ENCODE peak calls at places on chromosome 3, in four cellular contexts. One of them, this sample, is unnamed. For H3K27me3 and H3K36me3, the result is how much of the 10 kb centered on the place peaks cover.

GRCh38 chr3:15331606-15332404 is 581 bp downstream of the SH3BP5 start:
- DNase-seq in testis: peak
- DNase-seq in transverse colon: peak
- DNase-seq in BJ: no peak
- DNase-seq in this sample: no peak

GRCh38 chr3:129001817-129002572 is 891 bp downstream of the EFCC1 start:
- DNase-seq in transverse colon: no peak
- DNase-seq in BJ: no peak
- DNase-seq in testis: no peak
- DNase-seq in this sample: no peak

GRCh38 chr3:149592758-149593240 is 65.0 kb downstream of the WWTR1 start:
- DNase-seq in BJ: no peak
- DNase-seq in transverse colon: no peak
- DNase-seq in testis: peak
- DNase-seq in this sample: no peak

GRCh38 chr3:169218314-169218983 is 445.1 kb downstream of the MECOM start:
- DNase-seq in testis: peak
- DNase-seq in transverse colon: peak
- DNase-seq in BJ: no peak
- DNase-seq in this sample: peak

GRCh38 chr3:124246949-124247348 is 255.0 kb upstream of the ROPN1 start:
- DNase-seq in testis: peak
- DNase-seq in transverse colon: peak
- DNase-seq in BJ: no peak
- DNase-seq in this sample: peak

GRCh38 chr3:151169700-151170224 is 33.3 kb downstream of the GPR171 start:
- DNase-seq in testis: peak
- DNase-seq in transverse colon: peak
- DNase-seq in BJ: no peak
- DNase-seq in this sample: no peak

GRCh38 chr3:155387571-155387970 is 94.1 kb upstream of the STRIT1 start:
- DNase-seq in testis: no peak
- DNase-seq in BJ: no peak
- DNase-seq in transverse colon: no peak
- DNase-seq in this sample: no peak

GRCh38 chr3:23884481-23884880 is 32.3 kb downstream of the NKIRAS1 start:
- DNase-seq in testis: no peak
- DNase-seq in BJ: no peak
- DNase-seq in transverse colon: no peak
- DNase-seq in this sample: no peak

GRCh38 chr3:38713121-38713520 is 63.6 kb upstream of the SCN5A start:
- DNase-seq in transverse colon: no peak
- DNase-seq in BJ: no peak
- DNase-seq in testis: no peak
- DNase-seq in this sample: no peak

GRCh38 chr3:10263549-10264363 is 15.5 kb downstream of the TATDN2 start:
- DNase-seq in BJ: no peak
- DNase-seq in testis: peak
- DNase-seq in transverse colon: peak
- DNase-seq in this sample: no peak

GRCh38 chr3:133659806-133660205 is 1.9 kb downstream of the TOPBP1 start:
- DNase-seq in BJ: no peak
- DNase-seq in transverse colon: no peak
- DNase-seq in testis: no peak
- DNase-seq in this sample: no peak

GRCh38 chr3:146903927-146904326 is 298.8 kb upstream of the PLSCR5 start:
- DNase-seq in transverse colon: no peak
- DNase-seq in BJ: no peak
- DNase-seq in testis: peak
- DNase-seq in this sample: no peak

GRCh38 chr3:48560648-48561018 is 2.9 kb downstream of the UCN2 start:
- DNase-seq in BJ: no peak
- DNase-seq in testis: peak
- DNase-seq in transverse colon: no peak
- DNase-seq in this sample: no peak

GRCh38 chr3:48361928-48362327 is 10.1 kb upstream of the FBXW12 start:
- DNase-seq in testis: no peak
- DNase-seq in BJ: no peak
- DNase-seq in transverse colon: no peak
- DNase-seq in this sample: no peak

GRCh38 chr3:115436767-115437301 is 186.5 kb upstream of the GAP43 start:
- DNase-seq in BJ: peak
- DNase-seq in transverse colon: no peak
- DNase-seq in testis: no peak
- DNase-seq in this sample: no peak

GRCh38 chr3:88610820-88611219 is 461.1 kb downstream of the C3orf38 start:
- DNase-seq in testis: no peak
- DNase-seq in BJ: no peak
- DNase-seq in transverse colon: no peak
- DNase-seq in this sample: no peak

GRCh38 chr3:45104715-45105711 is 41.2 kb downstream of the CDCP1 start:
- DNase-seq in BJ: no peak
- DNase-seq in testis: no peak
- DNase-seq in transverse colon: no peak
- DNase-seq in this sample: no peak

GRCh38 chr3:100717637-100718487 is 8.6 kb downstream of the TFG start:
- DNase-seq in BJ: no peak
- DNase-seq in testis: no peak
- DNase-seq in transverse colon: no peak
- DNase-seq in this sample: no peak

GRCh38 chr3:9787714-9788113 is 4.6 kb downstream of the TADA3 start:
- DNase-seq in BJ: no peak
- DNase-seq in testis: no peak
- DNase-seq in transverse colon: no peak
- DNase-seq in this sample: no peak

GRCh38 chr3:30986551-30986950 is 92.1 kb upstream of the GADL1 start:
- DNase-seq in transverse colon: no peak
- DNase-seq in BJ: no peak
- DNase-seq in testis: no peak
- DNase-seq in this sample: no peak

GRCh38 chr3:123781138-123781537 is 103.0 kb downstream of the MYLK start:
- DNase-seq in transverse colon: no peak
- DNase-seq in BJ: no peak
- DNase-seq in testis: no peak
- DNase-seq in this sample: no peak

GRCh38 chr3:57952208-57952631 is 56.0 kb upstream of the FLNB start:
- DNase-seq in transverse colon: no peak
- DNase-seq in testis: peak
- DNase-seq in BJ: no peak
- DNase-seq in this sample: no peak

GRCh38 chr3:50600141-50600753 is 11.3 kb downstream of the CISH start:
- DNase-seq in BJ: no peak
- DNase-seq in transverse colon: no peak
- DNase-seq in testis: no peak
- DNase-seq in this sample: no peak

GRCh38 chr3:40196966-40197365 is 112.5 kb upstream of the EIF1B start:
- DNase-seq in transverse colon: no peak
- DNase-seq in BJ: no peak
- DNase-seq in testis: no peak
- DNase-seq in this sample: no peak

GRCh38 chr3:147582642-147583041 is 173.5 kb downstream of the ZIC1 start:
- DNase-seq in testis: no peak
- DNase-seq in BJ: no peak
- DNase-seq in transverse colon: no peak
- DNase-seq in this sample: no peak

DNA sequence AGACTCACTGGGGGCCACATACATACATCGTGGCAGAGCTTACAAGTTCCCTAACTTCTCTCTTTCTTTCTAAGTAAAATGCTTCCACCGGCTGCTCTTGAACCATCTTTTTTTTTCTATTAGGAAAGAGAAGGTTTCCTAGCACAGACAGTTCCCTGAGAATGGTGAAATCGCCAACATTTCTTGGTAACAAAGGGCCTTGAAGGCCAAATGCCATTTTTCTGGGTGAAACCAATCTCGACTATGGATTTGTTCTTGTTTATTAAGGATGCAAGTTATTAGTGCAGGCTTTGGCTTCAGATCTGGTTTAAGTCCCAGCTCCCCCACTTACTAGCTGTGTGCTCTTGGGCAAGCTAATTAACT is 3.0 kb downstream of the LMCD1 start:
- DNase-seq in testis: no peak
- DNase-seq in transverse colon: no peak
- DNase-seq in BJ: no peak
- DNase-seq in this sample: no peak
- H3K4me3 ChIP-seq in testis: no peak
- H3K4me3 ChIP-seq in transverse colon: no peak
- H3K4me3 ChIP-seq in BJ: peak
- H3K4me3 ChIP-seq in this sample: no peak

GRCh38 chr3:43996379-43997301 is 245.0 kb upstream of the TOPAZ1 start:
- DNase-seq in transverse colon: no peak
- DNase-seq in testis: no peak
- DNase-seq in BJ: no peak
- DNase-seq in this sample: no peak

GRCh38 chr3:43998374-43998840 is 243.3 kb upstream of the TOPAZ1 start:
- DNase-seq in transverse colon: no peak
- DNase-seq in BJ: no peak
- DNase-seq in testis: no peak
- DNase-seq in this sample: no peak

GRCh38 chr3:43998841-43999805 is 242.6 kb upstream of the TOPAZ1 start:
- DNase-seq in transverse colon: no peak
- DNase-seq in testis: peak
- DNase-seq in BJ: no peak
- DNase-seq in this sample: no peak

GRCh38 chr3:43995929-43996378 is 245.7 kb upstream of the TOPAZ1 start:
- DNase-seq in transverse colon: no peak
- DNase-seq in BJ: no peak
- DNase-seq in testis: no peak
- DNase-seq in this sample: no peak

GRCh38 chr3:43997788-43998373 is 243.8 kb upstream of the TOPAZ1 start:
- DNase-seq in testis: no peak
- DNase-seq in BJ: no peak
- DNase-seq in transverse colon: no peak
- DNase-seq in this sample: no peak
- H3K27me3 ChIP-seq in testis: under half
- H3K27me3 ChIP-seq in BJ: under half
- H3K27me3 ChIP-seq in transverse colon: half or more
- H3K27me3 ChIP-seq in this sample: half or more

GRCh38 chr3:111923821-111924220 is 55.0 kb upstream of the ABHD10 start:
- DNase-seq in BJ: no peak
- DNase-seq in transverse colon: no peak
- DNase-seq in testis: no peak
- DNase-seq in this sample: no peak
- H3K36me3 ChIP-seq in BJ: under half
- H3K36me3 ChIP-seq in transverse colon: under half
- H3K36me3 ChIP-seq in testis: under half
- H3K36me3 ChIP-seq in this sample: under half

GRCh38 chr3:65483475-65483874 is 555.2 kb downstream of the MAGI1 start:
- DNase-seq in BJ: no peak
- DNase-seq in testis: peak
- DNase-seq in transverse colon: peak
- DNase-seq in this sample: peak
- H3K4me3 ChIP-seq in BJ: no peak
- H3K4me3 ChIP-seq in testis: no peak
- H3K4me3 ChIP-seq in transverse colon: no peak
- H3K4me3 ChIP-seq in this sample: no peak

DNA sequence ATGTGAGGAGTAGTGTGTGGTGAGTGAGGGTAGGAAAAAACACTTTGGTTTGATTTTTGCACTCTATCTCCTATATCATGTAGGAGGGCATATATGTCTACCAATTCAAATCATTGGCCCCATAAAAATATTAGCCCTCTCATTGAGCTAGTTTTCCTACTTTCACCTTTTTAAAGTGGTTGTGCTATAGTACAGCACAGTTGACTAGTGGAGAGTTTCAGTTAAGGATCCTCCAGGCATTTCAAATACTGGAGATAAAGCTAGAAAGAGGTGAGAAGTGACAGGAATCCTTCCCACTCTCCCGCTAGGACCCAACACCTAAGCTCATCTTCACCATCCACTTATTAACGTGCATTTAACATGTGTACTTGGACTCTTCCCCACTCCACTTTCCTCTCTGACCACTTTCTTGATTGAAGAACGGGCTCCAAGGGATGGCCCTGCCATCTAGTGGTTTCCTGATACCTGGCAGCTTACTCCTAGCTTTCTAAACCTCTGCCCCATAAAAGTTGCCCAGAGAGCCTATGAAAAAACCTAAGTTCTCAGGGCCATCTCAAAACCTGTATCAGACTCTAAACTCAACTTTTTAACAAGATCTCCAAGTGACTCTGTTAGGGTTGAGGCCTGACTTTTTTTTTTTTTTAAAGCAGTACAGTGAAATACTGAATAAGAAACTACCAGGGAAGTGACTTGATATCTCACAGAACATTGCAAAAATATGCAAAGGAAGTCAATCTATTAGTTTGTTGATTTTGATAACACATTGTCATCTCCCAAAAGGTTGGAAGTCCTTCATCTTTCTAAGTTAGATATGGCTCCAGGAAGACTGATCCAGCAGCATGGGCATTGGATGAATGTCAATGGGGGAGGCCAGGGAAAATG is 17.9 kb downstream of the IL12A start:
- DNase-seq in testis: peak
- DNase-seq in transverse colon: peak
- DNase-seq in BJ: no peak
- DNase-seq in this sample: peak
- H3K27me3 ChIP-seq in testis: under half
- H3K27me3 ChIP-seq in transverse colon: under half
- H3K27me3 ChIP-seq in BJ: under half
- H3K27me3 ChIP-seq in this sample: under half

GRCh38 chr3:143831998-143832397 is 16.3 kb downstream of the SLC9A9 start:
- DNase-seq in BJ: no peak
- DNase-seq in transverse colon: no peak
- DNase-seq in testis: no peak
- DNase-seq in this sample: no peak
- H3K36me3 ChIP-seq in BJ: under half
- H3K36me3 ChIP-seq in transverse colon: under half
- H3K36me3 ChIP-seq in testis: under half
- H3K36me3 ChIP-seq in this sample: under half

GRCh38 chr3:71428841-71429609 is 154.5 kb downstream of the FOXP1 start:
- DNase-seq in testis: no peak
- DNase-seq in BJ: no peak
- DNase-seq in transverse colon: peak
- DNase-seq in this sample: peak
- H3K4me3 ChIP-seq in testis: no peak
- H3K4me3 ChIP-seq in BJ: no peak
- H3K4me3 ChIP-seq in transverse colon: no peak
- H3K4me3 ChIP-seq in this sample: no peak

DNA sequence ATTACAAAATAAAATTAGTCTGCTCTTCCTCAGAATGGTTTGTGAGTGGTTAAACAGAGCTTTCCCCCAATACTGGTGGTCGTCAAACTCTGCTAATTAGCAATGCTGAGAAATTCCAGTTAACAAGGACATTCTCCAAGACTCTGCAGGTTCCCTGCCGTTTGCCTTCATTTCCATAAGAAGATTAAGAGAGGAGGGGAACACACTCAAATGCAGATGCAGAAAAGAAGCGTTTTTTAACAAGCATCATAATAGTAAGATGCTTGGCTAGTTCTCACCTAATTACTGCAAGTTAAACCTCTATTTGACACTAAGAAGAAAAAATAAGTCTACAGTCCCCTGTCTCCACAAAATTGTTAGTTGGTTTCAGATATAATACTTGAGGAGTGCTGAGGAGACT is 3.7 kb upstream of the SOX2 start:
- DNase-seq in testis: no peak
- DNase-seq in transverse colon: no peak
- DNase-seq in BJ: no peak
- DNase-seq in this sample: no peak
- H3K27me3 ChIP-seq in testis: under half
- H3K27me3 ChIP-seq in transverse colon: half or more
- H3K27me3 ChIP-seq in BJ: under half
- H3K27me3 ChIP-seq in this sample: half or more